ENCODE peak calls at places on chromosomes 2 and 18, in eight cellular contexts. I is prostate gland, G is astrocyte, Q is neural crest cell, N is cardiac muscle cell, L is fibroblast of the aortic adventitia, H is fibroblast of pulmonary artery, B is psoas muscle. A is an unnamed sample.

GRCh38 chr2:174124171-174124570 is 124.2 kb downstream of the OLA1 start:
- DNase-seq in I (no peak), G (no peak), Q (peak), N (peak), L (no peak), H (no peak), B (no peak), A (no peak)

GRCh38 chr18:58670561-58671121 is 624 bp upstream of the MALT1 start:
- DNase-seq in I (no peak), G (peak), Q (no peak), N (no peak), L (no peak), H (peak), B (no peak), A (peak)

GRCh38 chr2:118371500-118371899 is 283.2 kb downstream of the INSIG2 start:
- DNase-seq in I (no peak), G (peak), Q (peak), N (peak), L (peak), H (peak), B (no peak), A (no peak)

GRCh38 chr2:180012523-180012922 is 5.4 kb upstream of the CWC22 start:
- DNase-seq in I (no peak), G (peak), Q (no peak), N (no peak), L (peak), H (peak), B (no peak), A (no peak)

GRCh38 chr2:86064006-86064405 is 41.7 kb downstream of the POLR1A start:
- DNase-seq in I (no peak), G (peak), Q (no peak), N (no peak), L (no peak), H (no peak), B (no peak), A (no peak)

GRCh38 chr18:25817571-25818237 is 272.7 kb downstream of the SS18 start:
- DNase-seq in I (no peak), G (no peak), Q (no peak), N (no peak), L (no peak), H (no peak), B (no peak), A (no peak)

GRCh38 chr2:3480352-3481010 is 38.9 kb downstream of the ADI1 start:
- DNase-seq in I (no peak), G (no peak), Q (no peak), N (no peak), L (no peak), H (no peak), B (no peak), A (no peak)

GRCh38 chr18:49845629-49846252 is 32.4 kb upstream of the ACAA2 start:
- DNase-seq in I (no peak), G (no peak), Q (no peak), N (no peak), L (no peak), H (no peak), B (no peak), A (no peak)

GRCh38 chr2:14781148-14781547 is 148.6 kb downstream of the LRATD1 start:
- DNase-seq in I (peak), G (no peak), Q (no peak), N (no peak), L (no peak), H (no peak), B (no peak), A (no peak)

GRCh38 chr18:35577045-35577848 is 4.3 kb upstream of the GALNT1 start:
- DNase-seq in I (no peak), G (peak), Q (no peak), N (no peak), L (no peak), H (no peak), B (no peak), A (no peak)
- TF ChIP-seq CTCF in I (no peak), G (no peak), Q (no peak), N (no peak), L (no peak), H (no peak), B (no peak), A (no peak)

GRCh38 chr2:105754999-105755398 is 10.3 kb downstream of the NCK2 start:
- DNase-seq in I (no peak), G (no peak), Q (no peak), N (no peak), L (no peak), H (no peak), B (no peak), A (no peak)

GRCh38 chr2:105754011-105754410 is 9.3 kb downstream of the NCK2 start:
- DNase-seq in I (no peak), G (no peak), Q (no peak), N (no peak), L (no peak), H (no peak), B (no peak), A (no peak)

GRCh38 chr2:105756435-105756834 is 11.7 kb downstream of the NCK2 start:
- DNase-seq in I (no peak), G (no peak), Q (no peak), N (no peak), L (no peak), H (no peak), B (no peak), A (no peak)

GRCh38 chr2:105757361-105757933 is 12.7 kb downstream of the NCK2 start:
- DNase-seq in I (no peak), G (no peak), Q (no peak), N (no peak), L (no peak), H (no peak), B (no peak), A (no peak)

GRCh38 chr2:105755895-105756294 is 11.2 kb downstream of the NCK2 start:
- DNase-seq in I (no peak), G (no peak), Q (no peak), N (no peak), L (no peak), H (no peak), B (no peak), A (no peak)
- TF ChIP-seq CTCF in I (no peak), G (no peak), Q (no peak), N (no peak), L (no peak), H (no peak), B (no peak), A (no peak)

DNA sequence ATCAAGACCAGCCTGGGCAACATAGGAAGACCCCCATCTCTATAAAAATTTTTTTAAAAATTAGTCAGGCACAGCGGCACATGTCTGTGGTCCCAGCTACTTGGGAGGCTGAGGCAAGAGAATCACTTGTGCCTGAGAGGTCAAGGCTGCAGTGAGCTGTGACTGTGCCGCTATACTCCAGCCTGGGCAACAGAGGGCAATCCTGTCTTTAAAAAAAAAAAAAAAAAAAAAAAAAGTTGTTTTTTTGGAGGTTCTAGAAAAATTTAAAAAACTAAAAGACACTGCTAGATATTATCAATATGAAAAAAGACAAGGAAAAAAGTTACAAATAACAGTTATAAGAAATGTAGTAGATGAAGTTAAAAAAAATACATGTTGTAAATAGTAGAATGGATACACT is 56.1 kb upstream of the C2orf15 start:
- DNase-seq in I (no peak), G (no peak), Q (no peak), N (peak), L (no peak), H (peak), B (no peak), A (no peak)
- TF ChIP-seq CTCF in I (no peak), G (no peak), Q (peak), N (peak), L (peak), H (peak), B (peak), A (peak)

GRCh38 chr2:74364533-74365505 is 15.3 kb downstream of the DCTN1 start:
- DNase-seq in I (no peak), G (no peak), Q (no peak), N (no peak), L (no peak), H (no peak), B (no peak), A (no peak)
- TF ChIP-seq CTCF in I (no peak), G (no peak), Q (no peak), N (no peak), L (no peak), H (no peak), B (no peak), A (no peak)

GRCh38 chr2:204628926-204629661 is 83.8 kb downstream of the PARD3B start:
- DNase-seq in I (no peak), G (peak), Q (no peak), N (no peak), L (peak), H (peak), B (no peak), A (no peak)

GRCh38 chr2:204625135-204625534 is 79.9 kb downstream of the PARD3B start:
- DNase-seq in I (no peak), G (peak), Q (no peak), N (no peak), L (peak), H (peak), B (no peak), A (no peak)
- TF ChIP-seq CTCF in I (no peak), G (no peak), Q (no peak), N (no peak), L (no peak), H (no peak), B (no peak), A (no peak)

GRCh38 chr2:8229546-8229986 is 452.3 kb upstream of the ID2 start:
- DNase-seq in I (peak), G (peak), Q (no peak), N (no peak), L (peak), H (peak), B (peak), A (peak)
- TF ChIP-seq CTCF in I (no peak), G (no peak), Q (no peak), N (peak), L (no peak), H (no peak), B (no peak), A (no peak)

GRCh38 chr2:235050992-235051351 is 99.2 kb downstream of the SH3BP4 start:
- DNase-seq in I (peak), G (peak), Q (no peak), N (peak), L (peak), H (peak), B (peak), A (peak)
- TF ChIP-seq CTCF in I (no peak), G (no peak), Q (no peak), N (no peak), L (no peak), H (no peak), B (no peak), A (no peak)